ENCODE peak calls at places on chromosomes 16 and 17, in nine cellular contexts. E, J, G, B, D, N, R, K and Q are unnamed samples.

GRCh38 chr16:87927195-87927562 is 9.2 kb downstream of the CA5A start:
- DNase-seq in J (no peak), G (no peak), E (no peak), B (no peak), K (no peak), N (peak; percentile 51), R (no peak), D (no peak), Q (no peak)

GRCh38 chr16:11089504-11090124 is 145.2 kb downstream of the CLEC16A start:
- DNase-seq in G (peak; percentile 99), E (peak; percentile 38), K (no peak), B (no peak), J (no peak), D (peak; percentile 98), N (no peak), R (peak; percentile 26), Q (peak; percentile 67)

GRCh38 chr16:15835136-15835878 is 21.5 kb downstream of the MYH11 start:
- DNase-seq in J (peak; percentile 51), G (no peak), E (no peak), K (no peak), B (no peak), D (no peak), R (no peak), N (no peak), Q (no peak)

GRCh38 chr16:69830534-69831211 is 68.5 kb downstream of the WWP2 start:
- DNase-seq in K (no peak), D (peak; percentile 72), J (no peak), R (no peak), G (peak; percentile 28), N (no peak), B (no peak), E (peak; percentile 25), Q (no peak)

GRCh38 chr17:43456661-43457361 is 27.0 kb upstream of the DHX8 start:
- DNase-seq in R (peak; percentile 61), N (no peak), D (peak; percentile 36), G (peak; percentile 44), E (peak; percentile 26), K (no peak), J (no peak), B (no peak), Q (peak; percentile 55)

GRCh38 chr16:2147981-2148671 is at the start of gene RAB26:
- DNase-seq in D (peak; percentile 53), B (peak; percentile 70), N (peak; percentile 91), E (peak; percentile 99), G (peak; percentile 33), J (peak; percentile 81), R (peak; percentile 87), K (peak; percentile 94), Q (peak; percentile 89)

GRCh38 chr16:85777583-85778310 is 21.6 kb downstream of the EMC8 start:
- DNase-seq in E (no peak), B (no peak), R (no peak), D (no peak), G (peak; percentile 58), J (no peak), K (no peak), N (no peak), Q (no peak)

GRCh38 chr17:67072885-67073284 is 28.5 kb downstream of the CACNG1 start:
- DNase-seq in G (no peak), R (no peak), E (no peak), K (no peak), B (no peak), D (no peak), N (no peak), J (no peak), Q (no peak)

GRCh38 chr17:78351449-78352006 is 8.3 kb downstream of the SOCS3 start:
- DNase-seq in B (no peak), J (peak; percentile 29), K (peak; percentile 81), N (peak; percentile 90), G (peak; percentile 98), E (peak; percentile 77), R (peak; percentile 97), D (peak; percentile 100), Q (peak; percentile 94)

GRCh38 chr16:3646348-3646920 is 8.1 kb upstream of the DNASE1 start:
- DNase-seq in B (no peak), N (no peak), E (peak; percentile 86), D (peak; percentile 20), R (no peak), J (no peak), G (peak; percentile 23), K (peak; percentile 72), Q (peak; percentile 34)

GRCh38 chr17:67322039-67322787 is 44.2 kb downstream of the PSMD12 start:
- DNase-seq in D (no peak), N (peak; percentile 84), B (peak; percentile 9), K (no peak), R (no peak), J (peak; percentile 49), E (no peak), G (no peak), Q (no peak)

GRCh38 chr17:33732116-33732515 is 439.0 kb upstream of the ASIC2 start:
- DNase-seq in E (no peak), J (peak; percentile 75), R (no peak), G (peak; percentile 0), K (no peak), D (no peak), N (peak; percentile 75), B (peak; percentile 51), Q (no peak)

GRCh38 chr16:31083981-31084380 is 4.8 kb downstream of the PRSS53 start:
- DNase-seq in R (no peak), D (no peak), E (no peak), K (no peak), B (no peak), N (no peak), G (no peak), J (no peak), Q (no peak)

GRCh38 chr17:74239169-74239568 is 25.8 kb downstream of the TTYH2 start:
- DNase-seq in K (no peak), N (no peak), J (no peak), R (no peak), E (no peak), D (no peak), G (no peak), B (no peak), Q (peak; percentile 59)

GRCh38 chr17:44416558-44417289 is 27.3 kb upstream of the ITGA2B start:
- DNase-seq in B (no peak), J (no peak), E (no peak), G (no peak), R (no peak), N (no peak), K (no peak), D (no peak), Q (no peak)

GRCh38 chr16:48574766-48575165 is 35.2 kb downstream of the N4BP1 start:
- DNase-seq in G (no peak), D (no peak), N (no peak), K (no peak), J (no peak), E (no peak), B (no peak), R (no peak), Q (no peak)
- H3K4me1 ChIP-seq in G (peaks cover 7% of the 10 kb centered on the region), D (peaks cover 4% of the 10 kb centered on the region), N (no peaks in the 10 kb centered on the region), K (peaks cover 4% of the 10 kb centered on the region), J (peaks cover 21% of the 10 kb centered on the region), E (peaks cover 27% of the 10 kb centered on the region), B (no peaks in the 10 kb centered on the region), R (peaks cover 78% of the 10 kb centered on the region), Q (peaks cover 70% of the 10 kb centered on the region)

GRCh38 chr16:10083301-10083700 is 98.9 kb downstream of the GRIN2A start:
- DNase-seq in D (no peak), N (no peak), G (no peak), B (no peak), J (no peak), E (no peak), K (no peak), R (no peak), Q (no peak)
- H3K4me1 ChIP-seq in D (no peaks in the 10 kb centered on the region), N (peaks cover 1% of the 10 kb centered on the region), G (no peaks in the 10 kb centered on the region), B (no peaks in the 10 kb centered on the region), J (peaks cover 27% of the 10 kb centered on the region), E (peaks cover 34% of the 10 kb centered on the region), K (peaks cover 15% of the 10 kb centered on the region), R (peaks cover 15% of the 10 kb centered on the region), Q (peaks cover 6% of the 10 kb centered on the region)

GRCh38 chr17:945672-946071 is 33.9 kb downstream of the NXN start:
- DNase-seq in N (no peak), D (no peak), K (no peak), G (no peak), J (no peak), B (no peak), R (no peak), E (no peak), Q (no peak)

GRCh38 chr17:949623-950338 is 29.8 kb downstream of the NXN start:
- DNase-seq in G (no peak), N (peak; percentile 96), K (no peak), D (no peak), B (peak; percentile 70), J (no peak), R (no peak), E (no peak), Q (no peak)

GRCh38 chr17:944266-944665 is 35.3 kb downstream of the NXN start:
- DNase-seq in D (no peak), B (no peak), J (no peak), G (no peak), N (no peak), R (no peak), K (no peak), E (no peak), Q (no peak)

GRCh38 chr17:948284-948852 is 31.2 kb downstream of the NXN start:
- DNase-seq in J (no peak), G (no peak), B (no peak), N (peak; percentile 83), D (peak; percentile 41), R (no peak), E (no peak), K (no peak), Q (no peak)

GRCh38 chr17:946510-947236 is 32.9 kb downstream of the NXN start:
- DNase-seq in R (no peak), E (no peak), J (no peak), D (no peak), G (no peak), B (no peak), K (no peak), N (no peak), Q (no peak)
- H3K4me1 ChIP-seq in R (peaks cover 2% of the 10 kb centered on the region), E (no peaks in the 10 kb centered on the region), J (peaks cover 13% of the 10 kb centered on the region), D (peaks cover 22% of the 10 kb centered on the region), G (peaks cover 16% of the 10 kb centered on the region), B (peaks cover 19% of the 10 kb centered on the region), K (no peaks in the 10 kb centered on the region), N (peaks cover 16% of the 10 kb centered on the region), Q (peaks cover 5% of the 10 kb centered on the region)

DNA sequence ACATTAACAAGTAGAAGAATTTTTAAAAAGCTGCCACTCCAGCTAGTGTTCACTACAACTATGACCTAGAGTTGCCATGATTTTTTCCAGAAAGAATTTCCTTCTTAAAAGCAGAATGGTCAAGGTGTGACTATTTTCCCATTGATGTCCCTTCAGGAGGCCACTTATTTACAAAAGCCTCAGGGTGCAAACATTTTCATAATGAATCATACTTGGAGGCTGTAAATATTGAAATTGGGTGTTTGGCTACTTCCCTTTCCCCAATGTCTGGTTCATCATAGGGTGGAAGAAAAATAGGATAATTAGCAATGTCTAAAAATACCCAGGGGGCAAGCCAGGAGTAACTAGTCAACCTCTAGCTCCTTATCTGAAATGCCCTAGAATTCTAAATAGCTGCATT is 18.9 kb downstream of the AXIN2 start:
- DNase-seq in R (no peak), B (no peak), G (no peak), N (no peak), K (no peak), J (no peak), D (no peak), E (no peak), Q (no peak)
- H3K4me1 ChIP-seq in R (peaks cover 18% of the 10 kb centered on the region), B (peaks cover 44% of the 10 kb centered on the region), G (peaks cover 5% of the 10 kb centered on the region), N (peaks cover 34% of the 10 kb centered on the region), K (no peaks in the 10 kb centered on the region), J (peaks cover 31% of the 10 kb centered on the region), D (peaks cover 2% of the 10 kb centered on the region), E (peaks cover 23% of the 10 kb centered on the region), Q (peaks cover 51% of the 10 kb centered on the region)